ENCODE peak calls at places on chromosomes 1 and 21, in ten cellular contexts. J is lower lobe of right lung, T is MM.1S, W is hepatocyte, S is HCT116, A is transverse colon, V is body of pancreas, O is PC-3, G is IMR-90, Z is iPS DF 6.9. E is an unnamed sample.

GRCh38 chr1:119141020-119141424 is 569 bp upstream of the WARS2 start:
- DNase-seq in J (no peak), T (peak; percentile 13), W (peak; percentile 8), S (no peak), A (peak; percentile 31), V (peak; percentile 14), O (peak; percentile 43), G (no peak), Z (no peak), E (no peak)

GRCh38 chr1:68320349-68320748 is 88.0 kb upstream of the WLS start:
- DNase-seq in J (no peak), T (no peak), W (no peak), S (no peak), A (no peak), V (no peak), O (no peak), G (no peak), Z (no peak), E (no peak)

GRCh38 chr1:63033211-63033610 is 249.3 kb downstream of the ATG4C start:
- DNase-seq in J (no peak), T (no peak), W (no peak), S (no peak), A (no peak), V (no peak), O (no peak), G (no peak), Z (no peak), E (no peak)

GRCh38 chr1:62716397-62716796 is 28.2 kb upstream of the DOCK7 start:
- DNase-seq in J (no peak), T (no peak), W (no peak), S (no peak), A (no peak), V (no peak), O (no peak), G (no peak), Z (no peak), E (no peak)

GRCh38 chr1:2030076-2030870 is 11.1 kb downstream of the GABRD start:
- DNase-seq in J (no peak), T (no peak), W (no peak), S (no peak), A (no peak), V (no peak), O (no peak), G (no peak), Z (no peak), E (no peak)

GRCh38 chr1:21703318-21703963 is 34.3 kb upstream of the RAP1GAP start:
- DNase-seq in J (no peak), T (no peak), W (peak; percentile 37), S (peak; percentile 26), A (no peak), V (no peak), O (peak; percentile 45), G (peak; percentile 88), Z (no peak), E (no peak)

GRCh38 chr1:51410568-51411460 is 80.5 kb upstream of the TTC39A start:
- DNase-seq in J (no peak), T (no peak), W (no peak), S (no peak), A (no peak), V (no peak), O (no peak), G (peak; percentile 47), Z (no peak), E (no peak)

GRCh38 chr1:7266561-7266960 is 481.3 kb downstream of the CAMTA1 start:
- DNase-seq in J (no peak), T (no peak), W (no peak), S (no peak), A (no peak), V (no peak), O (no peak), G (no peak), Z (no peak), E (no peak)

GRCh38 chr1:16956775-16957174 is 23.6 kb downstream of the MFAP2 start:
- DNase-seq in J (no peak), T (no peak), W (no peak), S (no peak), A (no peak), V (no peak), O (no peak), G (no peak), Z (no peak), E (no peak)

GRCh38 chr1:236545621-236546169 is 21.9 kb downstream of the LGALS8 start:
- DNase-seq in J (no peak), T (no peak), W (no peak), S (no peak), A (no peak), V (no peak), O (no peak), G (no peak), Z (no peak), E (no peak)

GRCh38 chr1:236532850-236533249 is 9.1 kb downstream of the LGALS8 start:
- DNase-seq in J (no peak), T (no peak), W (no peak), S (no peak), A (no peak), V (no peak), O (no peak), G (no peak), Z (no peak), E (no peak)

GRCh38 chr1:207414606-207415108 is 39.5 kb upstream of the CR2 start:
- DNase-seq in J (no peak), T (peak; percentile 82), W (no peak), S (no peak), A (no peak), V (no peak), O (no peak), G (no peak), Z (no peak), E (no peak)

GRCh38 chr1:14392887-14393365 is 205.6 kb upstream of the KAZN start:
- DNase-seq in J (no peak), T (no peak), W (no peak), S (no peak), A (no peak), V (no peak), O (no peak), G (no peak), Z (no peak), E (no peak)

GRCh38 chr21:39184050-39184980 is 1.1 kb upstream of the PSMG1 start:
- DNase-seq in J (no peak), T (peak; percentile 42), W (no peak), S (no peak), A (no peak), V (no peak), O (peak; percentile 25), G (no peak), Z (no peak), E (no peak)

DNA sequence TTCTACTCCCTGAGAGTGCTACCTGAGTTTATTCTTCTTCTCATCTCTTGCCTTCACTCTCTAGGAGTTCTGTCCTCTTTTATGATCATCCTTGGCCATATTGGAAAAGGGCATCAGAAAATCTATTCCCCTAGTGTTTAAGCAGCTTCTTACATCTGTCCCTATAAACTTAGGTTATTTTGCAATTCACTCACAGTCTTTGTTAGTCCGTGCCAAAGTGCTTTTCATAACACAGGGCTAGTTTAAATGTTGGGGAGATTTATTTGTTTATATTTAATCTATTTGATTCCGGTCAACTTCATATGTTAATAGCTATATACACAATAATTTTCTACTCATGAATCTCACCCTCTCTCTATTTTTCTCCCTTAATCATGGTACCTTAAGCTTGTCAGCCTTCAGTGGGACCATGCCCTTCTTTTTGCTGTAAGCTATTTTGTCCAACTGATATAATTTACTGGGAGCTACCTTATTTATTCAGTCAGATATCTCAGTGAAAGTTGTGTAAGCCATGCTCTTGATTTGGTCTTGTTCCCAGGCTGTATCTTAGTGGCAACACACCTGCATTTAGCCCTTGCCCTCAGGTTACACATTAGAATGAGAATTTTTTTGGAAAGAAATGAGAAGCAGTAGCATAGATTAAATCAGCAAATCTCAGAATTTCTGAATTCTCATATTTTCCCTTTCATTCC is 106.3 kb upstream of the SMYD2 start:
- DNase-seq in J (no peak), T (no peak), W (no peak), S (no peak), A (no peak), V (no peak), O (no peak), G (no peak), Z (no peak), E (no peak)
- H3K4me1 ChIP-seq in J (no peaks in the 10 kb centered on the region), T (no peaks in the 10 kb centered on the region), W (no peaks in the 10 kb centered on the region), S (no peaks in the 10 kb centered on the region), A (no peaks in the 10 kb centered on the region), V (peaks cover 12% of the 10 kb centered on the region), O (no peaks in the 10 kb centered on the region), G (no peaks in the 10 kb centered on the region), Z (no peaks in the 10 kb centered on the region), E (no peaks in the 10 kb centered on the region)

GRCh38 chr1:247908761-247909160 is 11.3 kb upstream of the OR2T8 start:
- DNase-seq in J (no peak), T (no peak), W (no peak), S (no peak), A (no peak), V (no peak), O (peak; percentile 47), G (no peak), Z (no peak), E (no peak)

GRCh38 chr1:247905181-247905580 is 9.8 kb downstream of the OR2W3 start:
- DNase-seq in J (no peak), T (no peak), W (no peak), S (no peak), A (no peak), V (no peak), O (no peak), G (no peak), Z (no peak), E (no peak)

GRCh38 chr1:247904122-247904521 is 8.7 kb downstream of the OR2W3 start:
- DNase-seq in J (no peak), T (no peak), W (no peak), S (no peak), A (no peak), V (no peak), O (no peak), G (no peak), Z (no peak), E (no peak)

GRCh38 chr1:247906504-247907047 is 11.2 kb downstream of the OR2W3 start:
- DNase-seq in J (no peak), T (peak; percentile 18), W (no peak), S (no peak), A (peak; percentile 25), V (no peak), O (peak; percentile 100), G (peak; percentile 32), Z (peak; percentile 35), E (peak; percentile 17)

GRCh38 chr1:247905899-247906503 is 10.6 kb downstream of the OR2W3 start:
- DNase-seq in J (no peak), T (no peak), W (no peak), S (no peak), A (no peak), V (no peak), O (no peak), G (no peak), Z (no peak), E (no peak)
- H3K9me3 ChIP-seq in J (no peaks in the 10 kb centered on the region), T (no peaks in the 10 kb centered on the region), W (peaks cover 4% of the 10 kb centered on the region), S (peaks cover 8% of the 10 kb centered on the region), A (no peaks in the 10 kb centered on the region), V (peaks cover 7% of the 10 kb centered on the region), O (no peaks in the 10 kb centered on the region), G (peaks cover 9% of the 10 kb centered on the region), Z (no peaks in the 10 kb centered on the region), E (no peaks in the 10 kb centered on the region)

GRCh38 chr1:47760248-47760629 is 236.9 kb downstream of the TRABD2B start:
- DNase-seq in J (no peak), T (no peak), W (no peak), S (no peak), A (no peak), V (no peak), O (no peak), G (no peak), Z (no peak), E (no peak)
- H3K27ac ChIP-seq in J (no peak overlapping the region), T (no peak overlapping the region), W (no peak overlapping the region), S (no peak overlapping the region), A (no peak overlapping the region), V (no peak overlapping the region), O (no peak overlapping the region), G (no peak overlapping the region), Z (no peak overlapping the region), E (no peak overlapping the region)

GRCh38 chr1:204435886-204436271 is 24.3 kb upstream of the PPP1R15B start:
- DNase-seq in J (no peak), T (no peak), W (no peak), S (no peak), A (no peak), V (no peak), O (no peak), G (no peak), Z (no peak), E (no peak)
- H3K4me1 ChIP-seq in J (peaks cover 14% of the 10 kb centered on the region), T (no peaks in the 10 kb centered on the region), W (peaks cover 5% of the 10 kb centered on the region), S (no peaks in the 10 kb centered on the region), A (no peaks in the 10 kb centered on the region), V (no peaks in the 10 kb centered on the region), O (peaks cover 34% of the 10 kb centered on the region), G (peaks cover 13% of the 10 kb centered on the region), Z (no peaks in the 10 kb centered on the region), E (no peaks in the 10 kb centered on the region)